ENCODE peak calls at places on chromosomes 5 and 9, in five cellular contexts. O is MM.1S, L is fibroblast of lung, M is mammary epithelial cell, V is neural progenitor cell. W is an unnamed sample. For H3K79me2, the result is how much of the 10 kb centered on the place peaks cover.

GRCh38 chr9:98974554-98974953 is 30.8 kb downstream of the COL15A1 start:
- DNase-seq in V (no peak), L (no peak), O (no peak), M (no peak), W (no peak)

GRCh38 chr9:138022121-138022741 is 144.6 kb downstream of the CACNA1B start:
- DNase-seq in V (peak), O (peak), L (no peak), M (peak), W (peak)

GRCh38 chr5:135266975-135267374 is 132.1 kb downstream of the MACROH2A1 start:
- DNase-seq in L (peak), M (no peak), O (no peak), V (no peak), W (peak)

GRCh38 chr5:133859073-133859472 is 109.4 kb downstream of the C5orf15 start:
- DNase-seq in M (no peak), L (no peak), O (peak), V (no peak), W (no peak)

GRCh38 chr9:132411091-132411508 is 1.1 kb downstream of the CFAP77 start:
- DNase-seq in O (peak), M (peak), L (peak), V (peak), W (peak)

GRCh38 chr5:152288499-152288898 is 116.6 kb downstream of the NMUR2 start:
- DNase-seq in M (no peak), O (no peak), L (no peak), V (no peak), W (no peak)

GRCh38 chr9:34328500-34328982 is 527 bp downstream of the KIF24 start:
- DNase-seq in L (no peak), O (no peak), V (peak), M (no peak), W (no peak)

GRCh38 chr9:116365056-116365471 is 211.5 kb downstream of the PAPPA start:
- DNase-seq in M (peak), V (no peak), L (peak), O (no peak), W (peak)

GRCh38 chr5:102528600-102528999 is 29.8 kb upstream of the SLCO6A1 start:
- DNase-seq in O (no peak), V (peak), M (no peak), L (peak), W (no peak)

GRCh38 chr5:154287136-154287535 is 96.6 kb downstream of the GALNT10 start:
- DNase-seq in M (no peak), O (no peak), L (peak), V (peak), W (peak)

GRCh38 chr5:25128606-25129005 is 483.8 kb upstream of the CDH10 start:
- DNase-seq in V (no peak), L (no peak), O (no peak), M (no peak), W (no peak)
- H3K79me2 ChIP-seq in V (under half), L (under half), O (under half), M (under half), W (under half)

DNA sequence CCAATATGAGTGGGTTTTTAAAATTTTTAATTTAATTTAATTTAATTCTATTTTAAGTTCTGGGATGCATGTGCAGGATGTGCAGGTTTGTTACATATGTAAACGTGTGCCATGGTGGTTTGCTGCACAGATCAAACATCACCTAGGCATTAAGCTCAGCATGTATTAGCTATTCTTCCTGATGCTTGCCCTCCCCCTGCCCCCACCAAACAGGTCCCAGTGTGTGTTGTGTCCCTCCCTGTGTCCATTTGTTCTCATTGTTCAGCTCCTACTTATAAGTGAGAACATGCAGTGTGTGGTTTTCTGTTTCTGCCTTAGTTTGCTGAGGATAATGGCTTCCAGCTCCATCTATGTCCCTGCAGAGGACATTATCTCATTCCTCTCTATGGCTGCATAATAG is 35.0 kb upstream of the ANKRD33B start:
- DNase-seq in O (no peak), L (no peak), V (no peak), M (no peak), W (no peak)
- H3K27ac ChIP-seq in O (no peak), L (peak), V (no peak), M (no peak), W (peak)

GRCh38 chr5:73238873-73239272 is 65.9 kb downstream of the TMEM174 start:
- DNase-seq in O (no peak), L (no peak), M (no peak), V (no peak), W (no peak)

GRCh38 chr5:73234156-73234555 is 61.2 kb downstream of the TMEM174 start:
- DNase-seq in L (no peak), M (no peak), V (no peak), O (no peak), W (no peak)

GRCh38 chr5:73233461-73234151 is 60.6 kb downstream of the TMEM174 start:
- DNase-seq in O (no peak), L (peak), M (no peak), V (peak), W (no peak)

GRCh38 chr5:73233053-73233460 is 60.1 kb downstream of the TMEM174 start:
- DNase-seq in V (peak), L (no peak), M (no peak), O (no peak), W (no peak)

GRCh38 chr5:73236541-73237128 is 63.6 kb downstream of the TMEM174 start:
- DNase-seq in L (no peak), V (no peak), M (peak), O (no peak), W (no peak)
- H2AFZ ChIP-seq in L (no peak), V (no peak), M (peak), O (no peak), W (no peak)

DNA sequence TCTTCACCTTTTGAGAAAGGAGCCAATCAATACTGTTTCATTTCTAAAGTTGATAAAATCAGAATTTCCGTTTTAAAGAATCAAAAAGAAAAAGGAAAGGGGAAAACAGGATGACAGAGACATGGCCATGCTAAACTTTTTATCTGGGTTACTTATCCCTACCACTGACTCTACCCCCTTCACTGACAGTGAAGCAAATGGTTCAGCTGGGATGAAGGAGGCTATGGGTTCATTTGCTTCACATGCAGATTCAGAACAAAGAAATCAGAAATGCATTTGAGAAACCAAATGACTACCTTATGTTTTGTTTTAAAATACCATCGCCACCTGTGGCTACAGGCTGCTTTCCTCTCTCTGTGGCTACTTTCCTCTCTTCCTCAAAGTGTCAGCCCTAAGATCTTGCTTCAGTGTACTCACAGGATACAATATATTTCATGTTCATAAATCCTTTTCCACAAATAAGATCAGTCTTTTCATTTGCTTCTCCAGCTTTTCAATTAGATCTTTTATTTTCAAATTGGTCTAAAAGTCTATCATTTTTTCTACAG is 53.3 kb downstream of the LPAR1 start:
- DNase-seq in V (no peak), O (no peak), L (no peak), M (no peak), W (no peak)
- H3K79me2 ChIP-seq in V (half or more), O (under half), L (half or more), M (half or more), W (half or more)

DNA sequence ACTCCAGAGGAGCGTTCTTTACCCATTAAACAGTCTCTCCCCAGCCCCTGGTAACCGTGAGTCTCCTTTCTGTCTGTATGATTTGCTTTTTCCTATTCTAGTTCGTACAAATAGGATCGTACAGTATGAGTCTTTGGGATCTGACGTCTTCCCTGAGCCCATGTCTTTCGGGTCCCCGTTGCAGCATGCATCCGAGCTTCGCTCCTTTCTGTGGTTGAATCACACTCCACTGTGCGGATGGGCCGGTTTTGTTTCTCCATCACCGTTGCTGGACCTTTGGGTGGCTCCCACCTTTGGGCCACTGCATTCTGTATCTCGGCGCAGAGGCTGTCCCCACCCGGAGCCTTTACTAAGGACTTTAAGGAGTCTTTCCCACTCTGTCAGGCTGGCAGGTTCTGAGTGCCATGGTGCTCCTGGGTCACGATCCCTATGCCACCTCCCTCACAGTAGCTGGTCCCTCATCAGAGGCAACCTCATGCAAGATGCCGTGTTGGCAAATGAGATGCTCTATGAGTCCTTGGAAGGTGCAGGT is 145.7 kb upstream of the COL5A1 start:
- DNase-seq in L (no peak), V (no peak), O (no peak), M (no peak), W (no peak)
- H3K27ac ChIP-seq in L (peak), V (no peak), O (no peak), M (no peak), W (peak)

GRCh38 chr9:131276107-131276888 is at the start of gene FAM78A:
- DNase-seq in M (no peak), L (peak), V (peak), O (peak), W (peak)

GRCh38 chr9:131279196-131279926 is 3.1 kb upstream of the FAM78A start:
- DNase-seq in O (no peak), V (no peak), L (no peak), M (no peak), W (no peak)

GRCh38 chr9:131276891-131277672 is 772 bp upstream of the FAM78A start:
- DNase-seq in L (no peak), V (peak), O (peak), M (no peak), W (peak)

GRCh38 chr9:131278421-131279111 is 2.3 kb upstream of the FAM78A start:
- DNase-seq in V (no peak), L (no peak), O (no peak), M (no peak), W (no peak)

GRCh38 chr9:131277673-131278420 is 1.5 kb upstream of the FAM78A start:
- DNase-seq in O (peak), L (peak), M (peak), V (peak), W (peak)
- H2AFZ ChIP-seq in O (peak), L (no peak), M (peak), V (peak), W (peak)

GRCh38 chr5:61409568-61409967 is 77.5 kb downstream of the ZSWIM6 start:
- DNase-seq in O (no peak), V (no peak), L (peak), M (peak), W (peak)
- H3K79me2 ChIP-seq in O (under half), V (half or more), L (half or more), M (half or more), W (half or more)

DNA sequence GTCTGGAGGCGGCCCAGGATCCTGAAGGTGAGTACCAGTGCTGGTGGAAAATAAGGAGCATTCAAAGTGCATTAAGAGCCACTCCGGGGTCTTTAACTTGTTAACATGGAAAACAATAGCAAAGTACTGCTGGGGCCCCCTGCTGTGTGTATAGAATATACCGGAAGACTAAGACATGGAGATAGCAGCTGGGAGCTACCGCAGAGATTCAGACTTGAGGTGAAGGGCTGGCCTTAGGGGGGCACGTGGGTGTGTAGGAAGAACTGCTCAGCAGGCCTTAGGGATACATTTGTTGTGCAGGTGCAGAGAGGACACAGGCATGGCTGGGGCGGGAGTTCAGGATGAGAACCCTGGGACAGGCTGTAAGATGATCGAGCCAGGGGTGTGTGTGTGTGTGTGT is 1.2 kb upstream of the DMRT1 start:
- DNase-seq in V (peak), M (no peak), O (no peak), L (no peak), W (no peak)
- H3K27ac ChIP-seq in V (no peak), M (no peak), O (no peak), L (no peak), W (no peak)